ENCODE peak calls at places on chromosomes 1 and 21, in ten cellular contexts. V is fibroblast of pulmonary artery, A is AG10803, E is AG04450, Q is thoracic aorta, J is dorsolateral prefrontal cortex, N is cardiac fibroblast, D is transverse colon, H is astrocyte of the spinal cord, F is neural progenitor cell. K is an unnamed sample.

GRCh38 chr1:18339161-18339560 is 141.6 kb upstream of the KLHDC7A start:
- DNase-seq in V (no peak), A (no peak), E (no peak), Q (no peak), J (no peak), N (no peak), D (no peak), H (no peak), F (no peak), K (no peak)

GRCh38 chr1:94250341-94250740 is 13.0 kb upstream of the ARHGAP29 start:
- DNase-seq in V (no peak), A (no peak), E (no peak), Q (no peak), J (no peak), N (no peak), D (no peak), H (no peak), F (no peak), K (no peak)

GRCh38 chr21:24112020-24112419 is 1495.3 kb downstream of the MRPL39 start:
- DNase-seq in V (peak; percentile 10), A (no peak), E (no peak), Q (no peak), J (no peak), N (no peak), D (no peak), H (no peak), F (no peak), K (no peak)

GRCh38 chr1:993379-993995 is 6.4 kb downstream of the HES4 start:
- DNase-seq in V (no peak), A (no peak), E (no peak), Q (no peak), J (no peak), N (no peak), D (no peak), H (no peak), F (no peak), K (no peak)

GRCh38 chr1:90114521-90115141 is 119.7 kb downstream of the ZNF326 start:
- DNase-seq in V (peak; percentile 69), A (peak; percentile 44), E (peak; percentile 13), Q (no peak), J (no peak), N (peak; percentile 65), D (no peak), H (peak; percentile 59), F (peak; percentile 75), K (peak; percentile 19)

GRCh38 chr1:36160949-36161485 is 5.1 kb downstream of the MAP7D1 start:
- DNase-seq in V (peak; percentile 72), A (peak; percentile 79), E (no peak), Q (no peak), J (peak; percentile 66), N (peak; percentile 75), D (peak; percentile 65), H (peak; percentile 68), F (peak; percentile 86), K (no peak)

GRCh38 chr21:15706686-15707085 is 23.1 kb upstream of the USP25 start:
- DNase-seq in V (peak; percentile 99), A (peak; percentile 97), E (peak; percentile 88), Q (no peak), J (no peak), N (peak; percentile 97), D (peak; percentile 23), H (peak; percentile 89), F (no peak), K (peak; percentile 91)

GRCh38 chr1:205581321-205581980 is 50.4 kb downstream of the ELK4 start:
- DNase-seq in V (no peak), A (no peak), E (no peak), Q (no peak), J (no peak), N (no peak), D (no peak), H (no peak), F (no peak), K (no peak)

GRCh38 chr1:63087966-63088365 is 234.4 kb upstream of the FOXD3 start:
- DNase-seq in V (peak; percentile 4), A (no peak), E (no peak), Q (no peak), J (peak; percentile 52), N (peak; percentile 2), D (no peak), H (peak; percentile 22), F (peak; percentile 88), K (no peak)

GRCh38 chr1:109762039-109762585 is 1.6 kb downstream of the EPS8L3 start:
- DNase-seq in V (no peak), A (no peak), E (no peak), Q (no peak), J (peak; percentile 7), N (no peak), D (peak; percentile 5), H (no peak), F (no peak), K (no peak)

DNA sequence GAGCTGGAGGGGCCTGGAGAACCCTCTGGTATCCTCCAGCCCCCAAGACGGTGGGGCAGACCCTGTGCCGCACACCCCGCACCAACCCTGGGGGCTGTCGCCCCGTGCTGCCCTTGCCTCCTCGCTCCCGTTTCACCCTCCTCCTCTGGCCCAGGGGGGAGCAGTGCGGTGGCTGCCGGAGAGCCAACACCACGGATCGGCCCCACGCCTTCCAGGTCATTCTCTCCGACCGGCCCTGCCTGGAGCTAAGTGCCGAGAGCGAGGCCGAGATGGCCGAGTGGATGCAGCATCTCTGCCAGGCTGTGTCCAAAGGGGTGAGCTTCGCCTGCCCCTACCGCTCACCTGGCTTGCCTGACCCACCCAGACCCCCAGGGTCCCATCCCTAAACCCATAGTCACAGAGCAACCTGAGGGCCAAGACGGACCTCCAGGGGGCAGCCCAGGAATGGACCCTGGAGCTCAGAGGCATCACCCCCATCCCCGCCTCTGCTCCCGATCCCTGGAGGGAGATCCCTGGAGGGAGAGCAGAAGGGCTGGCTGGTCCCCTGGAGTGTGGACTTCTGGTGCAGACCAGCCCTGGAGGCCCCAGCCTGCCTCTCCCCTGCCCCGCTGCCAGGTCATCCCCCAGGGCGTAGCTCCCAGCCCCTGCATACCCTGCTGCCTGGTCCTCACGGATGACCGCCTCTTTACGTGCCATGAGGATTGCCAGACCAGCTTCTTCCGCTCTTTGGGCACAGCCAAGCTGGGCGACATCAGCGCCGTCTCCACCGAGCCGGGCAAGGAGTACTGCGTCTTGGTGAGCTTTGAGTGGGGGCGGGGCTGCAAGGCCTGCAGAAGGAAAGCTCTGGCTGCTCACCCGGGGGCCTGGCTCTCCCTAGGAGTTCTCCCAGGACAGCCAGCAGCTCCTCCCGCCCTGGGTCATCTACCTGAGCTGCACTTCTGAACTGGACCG is 4.0 kb upstream of the SLC25A34 start:
- DNase-seq in V (no peak), A (no peak), E (no peak), Q (no peak), J (no peak), N (no peak), D (no peak), H (no peak), F (no peak), K (no peak)
- TF ChIP-seq CTCF in V (no peak), A (no peak), E (no peak), Q (no peak), J (no peak), N (no peak), D (no peak), H (no peak), F (no peak), K (no peak)

GRCh38 chr21:45883090-45883489 is 98.5 kb upstream of the COL6A1 start:
- DNase-seq in V (no peak), A (no peak), E (no peak), Q (no peak), J (no peak), N (no peak), D (no peak), H (no peak), F (no peak), K (no peak)

GRCh38 chr21:45885597-45885929 is 96.0 kb upstream of the COL6A1 start:
- DNase-seq in V (no peak), A (no peak), E (no peak), Q (no peak), J (no peak), N (no peak), D (no peak), H (no peak), F (no peak), K (no peak)

GRCh38 chr21:45886610-45887026 is 95.0 kb upstream of the COL6A1 start:
- DNase-seq in V (no peak), A (no peak), E (no peak), Q (no peak), J (no peak), N (no peak), D (no peak), H (no peak), F (no peak), K (no peak)

GRCh38 chr21:45880097-45881068 is 101.2 kb upstream of the COL6A1 start:
- DNase-seq in V (peak; percentile 80), A (peak; percentile 78), E (no peak), Q (peak; percentile 64), J (peak; percentile 51), N (peak; percentile 81), D (peak; percentile 64), H (peak; percentile 73), F (peak; percentile 92), K (peak; percentile 56)

GRCh38 chr21:45882641-45883040 is 98.9 kb upstream of the COL6A1 start:
- DNase-seq in V (no peak), A (no peak), E (no peak), Q (no peak), J (no peak), N (no peak), D (no peak), H (no peak), F (no peak), K (no peak)
- H3K4me3 ChIP-seq in V (no peak overlapping the region), A (no peak overlapping the region), E (no peak overlapping the region), Q (no peak overlapping the region), J (no peak overlapping the region), N (no peak overlapping the region), D (no peak overlapping the region), H (no peak overlapping the region), F (no peak overlapping the region), K (no peak overlapping the region)

GRCh38 chr1:156176610-156177210 is 17.2 kb upstream of the SLC25A44 start:
- DNase-seq in V (no peak), A (no peak), E (no peak), Q (no peak), J (no peak), N (no peak), D (no peak), H (no peak), F (no peak), K (no peak)

GRCh38 chr1:156167536-156167935 is 14.2 kb downstream of the SEMA4A start:
- DNase-seq in V (peak; percentile 91), A (peak; percentile 68), E (no peak), Q (no peak), J (no peak), N (peak; percentile 77), D (no peak), H (no peak), F (no peak), K (no peak)

GRCh38 chr1:156177918-156178654 is 15.8 kb upstream of the SLC25A44 start:
- DNase-seq in V (no peak), A (no peak), E (no peak), Q (no peak), J (peak; percentile 48), N (no peak), D (no peak), H (no peak), F (no peak), K (no peak)

GRCh38 chr1:156172696-156173470 is 19.5 kb downstream of the SEMA4A start:
- DNase-seq in V (no peak), A (no peak), E (no peak), Q (no peak), J (no peak), N (no peak), D (no peak), H (no peak), F (no peak), K (no peak)
- TF ChIP-seq CTCF in V (no peak), A (no peak), E (peak; percentile 12), Q (no peak), J (no peak), N (no peak), D (no peak), H (peak; percentile 8), F (no peak), K (no peak)

GRCh38 chr1:241749041-241749798 is 97.1 kb downstream of the WDR64 start:
- DNase-seq in V (peak; percentile 34), A (peak; percentile 45), E (no peak), Q (no peak), J (peak; percentile 63), N (peak; percentile 33), D (no peak), H (peak; percentile 3), F (no peak), K (no peak)
- H3K4me3 ChIP-seq in V (peak overlapping the region; percentile 48), A (peak overlapping the region; percentile 54), E (no peak overlapping the region), Q (peak overlapping the region; percentile 69), J (peak overlapping the region; percentile 11), N (peak overlapping the region; percentile 26), D (peak overlapping the region; percentile 19), H (no peak overlapping the region), F (no peak overlapping the region), K (no peak overlapping the region)